ENCODE peak calls at places on chromosome 7, in nine cellular contexts. U is thoracic aorta; Y is GM23338; C is prostate gland; R is HL-60; M is effector memory CD4-positive, alpha-beta T cell; Z is body of pancreas; E is fibroblast of lung; G is neuronal stem cell. D is an unnamed sample.

GRCh38 chr7:152647-153046 is 39.7 kb upstream of the FAM20C start:
- DNase-seq in U (no peak), M (no peak), Z (no peak), E (no peak), R (no peak), C (no peak), G (no peak), Y (no peak), D (no peak)

GRCh38 chr7:54908760-54909438 is 109.9 kb upstream of the EGFR start:
- DNase-seq in G (no peak), M (no peak), E (no peak), R (no peak), Z (no peak), Y (no peak), C (no peak), U (no peak), D (no peak)

GRCh38 chr7:27586825-27587224 is 75.9 kb downstream of the HIBADH start:
- DNase-seq in U (no peak), Z (peak), R (no peak), G (no peak), M (no peak), C (no peak), Y (no peak), E (no peak), D (no peak)

GRCh38 chr7:17239683-17240521 is 58.5 kb upstream of the AHR start:
- DNase-seq in Y (no peak), E (peak), Z (no peak), U (no peak), M (no peak), G (no peak), C (no peak), R (no peak), D (no peak)

GRCh38 chr7:71633571-71634008 is 501.6 kb downstream of the GALNT17 start:
- DNase-seq in E (peak), U (no peak), R (no peak), C (no peak), G (no peak), Z (no peak), M (no peak), Y (peak), D (no peak)

GRCh38 chr7:40230086-40230485 is 95.3 kb downstream of the SUGCT start:
- DNase-seq in C (no peak), Y (peak), M (no peak), E (peak), U (no peak), Z (no peak), G (no peak), R (no peak), D (no peak)

GRCh38 chr7:122364761-122365280 is 60.3 kb upstream of the FEZF1 start:
- DNase-seq in U (no peak), Z (no peak), E (no peak), Y (no peak), M (no peak), G (no peak), R (no peak), C (no peak), D (no peak)

GRCh38 chr7:92228100-92228499 is 17.6 kb downstream of the KRIT1 start:
- DNase-seq in C (no peak), Y (no peak), G (no peak), M (no peak), R (no peak), E (no peak), U (no peak), Z (no peak), D (no peak)

GRCh38 chr7:104973227-104973626 is 40.8 kb upstream of the KMT2E start:
- DNase-seq in C (no peak), M (no peak), Y (no peak), E (peak), U (no peak), R (no peak), Z (no peak), G (no peak), D (no peak)

GRCh38 chr7:142752376-142753225 is 3.3 kb downstream of the PRSS1 start:
- DNase-seq in M (no peak), C (no peak), U (no peak), G (no peak), Z (peak), Y (no peak), E (no peak), R (no peak), D (no peak)

GRCh38 chr7:20412023-20412422 is 81.3 kb downstream of the ITGB8 start:
- DNase-seq in G (no peak), U (no peak), Y (no peak), R (no peak), Z (no peak), M (no peak), C (no peak), E (no peak), D (no peak)

GRCh38 chr7:99012722-99013121 is 131.2 kb downstream of the SMURF1 start:
- DNase-seq in G (no peak), Y (no peak), E (no peak), Z (no peak), R (no peak), U (no peak), M (no peak), C (no peak), D (peak)

GRCh38 chr7:45217358-45217757 is 59.8 kb downstream of the RAMP3 start:
- DNase-seq in C (no peak), G (no peak), Z (no peak), Y (no peak), R (no peak), M (no peak), U (no peak), E (no peak), D (no peak)

GRCh38 chr7:106064836-106065559 is 47.1 kb downstream of the SYPL1 start:
- DNase-seq in G (no peak), E (peak), C (peak), U (peak), Y (no peak), Z (peak), R (no peak), M (no peak), D (peak)
- H3K27ac ChIP-seq in G (no peak), E (peak), C (peak), U (peak), Y (no peak), Z (peak), R (no peak), M (no peak), D (peak)

DNA sequence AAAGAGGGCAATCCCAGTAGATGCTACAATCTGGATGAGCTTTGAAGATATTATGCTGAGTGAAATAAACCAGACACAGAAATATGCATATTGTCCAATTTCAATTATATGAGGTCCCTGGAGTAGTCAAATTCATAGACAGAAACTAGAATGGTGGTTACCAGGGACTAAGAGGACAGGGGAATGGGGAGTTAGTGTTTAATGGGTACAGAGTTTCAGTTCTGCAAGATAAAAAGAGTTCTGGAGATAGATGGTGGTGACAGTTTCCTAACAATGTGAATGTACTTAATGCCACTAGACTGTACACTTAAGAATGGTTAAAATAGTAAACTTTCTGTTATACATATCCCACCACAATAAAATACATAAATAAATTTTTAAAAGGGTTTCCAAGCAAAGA is 236.6 kb downstream of the ELMO1 start:
- DNase-seq in G (no peak), R (no peak), U (no peak), Z (no peak), E (no peak), C (no peak), Y (no peak), M (no peak), D (no peak)
- H3K27ac ChIP-seq in G (no peak), R (no peak), U (no peak), Z (no peak), E (no peak), C (no peak), Y (no peak), M (no peak), D (peak)

GRCh38 chr7:150380463-150380862 is 1.3 kb downstream of the ZNF775 start:
- DNase-seq in U (no peak), C (no peak), G (no peak), Y (no peak), R (no peak), E (no peak), M (no peak), Z (no peak), D (no peak)

GRCh38 chr7:150379590-150380379 is 655 bp downstream of the ZNF775 start:
- DNase-seq in U (no peak), Y (no peak), E (no peak), Z (no peak), R (no peak), C (no peak), G (no peak), M (no peak), D (no peak)

GRCh38 chr7:150382123-150382843 is 3.2 kb downstream of the ZNF775 start:
- DNase-seq in G (no peak), Y (no peak), M (no peak), R (no peak), U (no peak), E (no peak), C (peak), Z (no peak), D (no peak)

GRCh38 chr7:150381785-150382122 is 2.6 kb downstream of the ZNF775 start:
- DNase-seq in M (no peak), G (no peak), C (no peak), Y (no peak), R (no peak), E (no peak), Z (no peak), U (no peak), D (no peak)

DNA sequence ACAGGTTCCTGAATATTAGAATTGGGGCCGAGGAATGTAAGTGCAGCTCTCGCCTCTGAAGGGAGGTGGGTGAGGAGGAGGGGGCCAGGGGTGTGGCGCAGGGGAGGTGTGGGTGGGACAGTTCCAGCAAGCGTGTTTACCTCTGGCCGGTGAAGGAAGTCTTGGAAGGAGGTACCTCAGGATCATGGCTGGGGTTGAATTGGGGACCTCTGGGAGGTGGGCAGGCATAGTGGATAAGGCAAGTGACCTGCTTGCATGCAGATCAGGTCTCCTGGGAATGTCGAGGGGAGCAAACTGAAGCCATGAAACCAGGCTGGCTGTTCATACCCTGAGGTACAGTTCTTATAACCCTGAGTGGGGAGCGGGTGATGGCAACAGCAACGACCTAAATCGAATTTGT is 2.0 kb downstream of the ZNF775 start:
- DNase-seq in E (no peak), U (no peak), G (no peak), R (no peak), Z (no peak), M (no peak), C (peak), Y (no peak), D (no peak)
- H3K27ac ChIP-seq in E (no peak), U (no peak), G (no peak), R (no peak), Z (no peak), M (no peak), C (peak), Y (no peak), D (no peak)

DNA sequence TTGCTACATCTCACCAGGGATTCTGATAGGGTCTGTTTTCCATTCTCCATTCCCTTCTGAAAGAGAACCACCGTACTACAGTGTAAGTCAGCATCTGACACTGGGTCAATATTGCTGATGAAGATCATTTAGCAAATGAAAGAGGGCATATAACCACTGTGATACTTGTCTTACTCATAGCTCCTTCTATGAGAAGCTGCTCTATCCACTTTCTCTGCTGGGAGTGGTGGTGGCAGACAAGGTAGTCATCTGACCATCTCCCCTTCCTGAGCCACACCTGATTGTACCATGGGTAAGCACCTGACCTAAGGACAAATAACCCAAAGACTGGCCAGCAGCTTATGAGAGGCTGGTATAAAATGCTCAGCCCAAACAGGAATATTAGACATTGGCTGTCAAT is 220.4 kb downstream of the DOCK4 start:
- DNase-seq in Z (no peak), U (no peak), E (no peak), G (no peak), C (no peak), M (no peak), Y (no peak), R (no peak), D (no peak)
- H3K27ac ChIP-seq in Z (no peak), U (no peak), E (no peak), G (no peak), C (no peak), M (no peak), Y (no peak), R (no peak), D (no peak)

GRCh38 chr7:100159099-100159623 is 638 bp upstream of the TRAPPC14 start:
- DNase-seq in Z (no peak), U (no peak), R (no peak), E (no peak), G (no peak), C (no peak), Y (peak), M (no peak), D (no peak)
- H3K27ac ChIP-seq in Z (no peak), U (peak), R (peak), E (peak), G (peak), C (peak), Y (peak), M (peak), D (peak)

GRCh38 chr7:74058486-74058885 is 25.1 kb upstream of the LIMK1 start:
- DNase-seq in Z (no peak), E (no peak), U (no peak), M (no peak), R (no peak), Y (no peak), C (no peak), G (no peak), D (no peak)

GRCh38 chr7:74056096-74056915 is 27.3 kb upstream of the LIMK1 start:
- DNase-seq in G (no peak), Y (no peak), M (no peak), R (no peak), E (no peak), C (no peak), Z (no peak), U (no peak), D (no peak)

GRCh38 chr7:74057987-74058386 is 25.6 kb upstream of the LIMK1 start:
- DNase-seq in M (no peak), E (no peak), R (no peak), Z (no peak), C (no peak), Y (no peak), U (no peak), G (no peak), D (no peak)

GRCh38 chr7:74059037-74059436 is 24.6 kb upstream of the LIMK1 start:
- DNase-seq in Y (no peak), C (no peak), E (no peak), R (no peak), G (no peak), U (no peak), Z (no peak), M (no peak), D (no peak)

DNA sequence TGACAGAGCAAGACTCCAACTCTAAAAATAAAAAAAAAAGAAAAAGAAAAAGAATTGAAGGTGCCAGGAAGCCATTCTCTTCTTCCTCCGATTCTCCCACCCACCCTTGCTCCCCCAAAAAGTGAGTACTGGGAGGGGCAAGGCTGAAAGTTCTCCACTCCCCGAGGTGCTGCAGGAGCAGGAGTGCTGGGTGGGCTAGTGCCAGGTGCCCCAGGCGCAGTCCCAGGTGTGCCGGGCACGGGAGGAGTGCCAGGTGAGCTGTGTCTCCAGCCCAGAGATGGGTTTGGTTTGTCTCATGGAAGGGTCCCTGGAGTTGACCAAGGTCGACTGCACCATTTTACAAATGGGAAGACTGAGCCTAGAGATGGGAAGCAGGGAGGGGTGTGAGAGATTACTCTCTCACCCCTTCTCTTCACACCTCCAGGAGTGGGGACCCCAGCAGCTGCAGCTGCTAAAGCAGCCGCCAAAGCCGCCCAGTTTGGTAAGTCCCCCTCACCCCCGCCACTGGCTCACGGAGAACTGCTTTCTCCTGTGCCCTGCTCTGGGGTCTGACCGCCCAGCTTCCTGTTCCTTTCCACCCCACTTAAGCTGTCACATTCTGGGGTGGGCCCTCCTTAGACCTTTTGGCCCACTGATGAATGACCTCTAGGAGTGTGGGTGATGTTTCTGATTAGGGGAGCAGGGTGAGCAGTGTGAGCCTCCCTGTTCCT is 26.2 kb upstream of the LIMK1 start:
- DNase-seq in R (no peak), M (no peak), U (no peak), E (no peak), G (no peak), C (no peak), Y (no peak), Z (no peak), D (no peak)
- H3K27ac ChIP-seq in R (no peak), M (no peak), U (peak), E (no peak), G (no peak), C (no peak), Y (no peak), Z (peak), D (no peak)

GRCh38 chr7:35727571-35727970 is 32.6 kb upstream of the HERPUD2 start:
- DNase-seq in M (no peak), Z (no peak), G (no peak), C (no peak), Y (no peak), U (no peak), E (no peak), R (no peak), D (no peak)

GRCh38 chr7:35722054-35722849 is 27.3 kb upstream of the HERPUD2 start:
- DNase-seq in U (no peak), Y (no peak), G (no peak), C (no peak), E (no peak), M (no peak), R (no peak), Z (no peak), D (no peak)

GRCh38 chr7:35723011-35723410 is 28.1 kb upstream of the HERPUD2 start:
- DNase-seq in R (no peak), Y (no peak), C (no peak), G (no peak), E (peak), M (no peak), Z (no peak), U (no peak), D (no peak)

GRCh38 chr7:35726654-35727053 is 31.7 kb upstream of the HERPUD2 start:
- DNase-seq in E (no peak), R (no peak), C (no peak), M (no peak), Z (no peak), G (no peak), Y (no peak), U (no peak), D (no peak)

DNA sequence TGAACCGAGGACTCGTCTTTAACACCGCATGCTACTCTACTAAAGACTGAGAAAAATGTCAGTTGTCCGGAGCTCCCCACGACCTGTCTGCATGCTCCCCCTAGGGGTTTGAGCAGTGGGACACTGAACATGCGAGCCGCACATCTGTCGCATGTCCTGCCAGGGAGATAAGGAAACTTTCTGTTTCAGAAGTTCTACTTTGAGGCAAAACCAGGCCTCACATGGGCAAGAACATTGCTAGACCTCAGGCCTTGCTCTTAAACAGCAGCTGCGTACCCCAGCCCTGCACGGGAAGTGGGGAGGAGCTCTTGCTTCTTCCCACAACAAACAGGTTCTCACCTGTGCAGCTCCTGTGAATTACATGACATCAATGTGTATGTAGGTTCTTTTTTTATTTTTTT is 30.3 kb upstream of the HERPUD2 start:
- DNase-seq in C (no peak), Y (peak), M (peak), U (no peak), G (no peak), R (no peak), E (no peak), Z (no peak), D (peak)
- H3K27ac ChIP-seq in C (no peak), Y (no peak), M (peak), U (no peak), G (no peak), R (no peak), E (no peak), Z (no peak), D (no peak)

GRCh38 chr7:50358808-50359207 is 54.3 kb downstream of the IKZF1 start:
- DNase-seq in E (no peak), Z (no peak), U (no peak), R (no peak), C (no peak), G (no peak), Y (no peak), M (no peak), D (no peak)

GRCh38 chr7:50359258-50359994 is 54.9 kb downstream of the IKZF1 start:
- DNase-seq in U (no peak), Y (no peak), G (no peak), E (no peak), Z (no peak), C (no peak), R (no peak), M (no peak), D (no peak)

GRCh38 chr7:50362142-50362541 is 57.6 kb downstream of the IKZF1 start:
- DNase-seq in Z (no peak), U (no peak), R (no peak), Y (no peak), G (no peak), C (no peak), M (no peak), E (no peak), D (no peak)

GRCh38 chr7:50358306-50358705 is 53.8 kb downstream of the IKZF1 start:
- DNase-seq in G (no peak), Z (no peak), R (no peak), U (no peak), Y (no peak), M (no peak), C (no peak), E (no peak), D (no peak)

GRCh38 chr7:50359995-50360925 is 55.7 kb downstream of the IKZF1 start:
- DNase-seq in Y (no peak), G (no peak), C (no peak), M (peak), R (no peak), Z (no peak), E (no peak), U (no peak), D (no peak)
- H3K27ac ChIP-seq in Y (no peak), G (no peak), C (no peak), M (peak), R (peak), Z (no peak), E (no peak), U (no peak), D (peak)